ENCODE peak calls at places on chromosomes 2 and 18, in four cellular contexts. One of them, this sample, is unnamed.
A peak's percentile ranks its signal among the peaks of the same experiment; 100 is the strongest.

GRCh38 chr2:127411609-127412370 is 6.4 kb upstream of the PROC start:
- DNase-seq in fibroblast of lung: no peak
- DNase-seq in stomach: no peak
- DNase-seq in heart left ventricle: no peak
- DNase-seq in this sample: no peak

GRCh38 chr18:76838182-76838581 is 15.8 kb downstream of the ZNF236 start:
- DNase-seq in fibroblast of lung: peak; percentile 55
- DNase-seq in stomach: no peak
- DNase-seq in heart left ventricle: no peak
- DNase-seq in this sample: no peak

GRCh38 chr2:45765847-45766254 is 114.4 kb downstream of the PRKCE start:
- DNase-seq in heart left ventricle: no peak
- DNase-seq in fibroblast of lung: peak; percentile 73
- DNase-seq in stomach: peak; percentile 76
- DNase-seq in this sample: no peak

GRCh38 chr2:95267458-95268207 is 6.6 kb upstream of the PROM2 start:
- DNase-seq in heart left ventricle: no peak
- DNase-seq in stomach: no peak
- DNase-seq in fibroblast of lung: peak; percentile 85
- DNase-seq in this sample: no peak

GRCh38 chr2:233556756-233557736 is 9.5 kb downstream of the USP40 start:
- DNase-seq in stomach: no peak
- DNase-seq in heart left ventricle: no peak
- DNase-seq in fibroblast of lung: peak; percentile 63
- DNase-seq in this sample: peak; percentile 23

GRCh38 chr2:29023188-29023587 is 42.1 kb downstream of the TOGARAM2 start:
- DNase-seq in fibroblast of lung: no peak
- DNase-seq in stomach: no peak
- DNase-seq in heart left ventricle: no peak
- DNase-seq in this sample: no peak

GRCh38 chr18:37565985-37566478 is 434 bp upstream of the CELF4 start:
- DNase-seq in heart left ventricle: peak; percentile 71
- DNase-seq in fibroblast of lung: peak; percentile 45
- DNase-seq in stomach: peak; percentile 33
- DNase-seq in this sample: no peak

GRCh38 chr2:191604154-191604553 is 73.8 kb upstream of the NABP1 start:
- DNase-seq in fibroblast of lung: no peak
- DNase-seq in heart left ventricle: no peak
- DNase-seq in stomach: no peak
- DNase-seq in this sample: no peak

GRCh38 chr2:95023222-95023597 is 2.3 kb upstream of the MAL start:
- DNase-seq in heart left ventricle: no peak
- DNase-seq in fibroblast of lung: no peak
- DNase-seq in stomach: peak; percentile 61
- DNase-seq in this sample: no peak

GRCh38 chr2:159124441-159124911 is 156.0 kb downstream of the TANC1 start:
- DNase-seq in fibroblast of lung: peak; percentile 88
- DNase-seq in stomach: peak; percentile 34
- DNase-seq in heart left ventricle: no peak
- DNase-seq in this sample: peak; percentile 60

GRCh38 chr2:51581636-51582267 is 549.8 kb upstream of the NRXN1 start:
- DNase-seq in heart left ventricle: no peak
- DNase-seq in fibroblast of lung: no peak
- DNase-seq in stomach: no peak
- DNase-seq in this sample: no peak

GRCh38 chr18:63553117-63553516 is 10.9 kb downstream of the SERPINB12 start:
- DNase-seq in stomach: no peak
- DNase-seq in heart left ventricle: no peak
- DNase-seq in fibroblast of lung: peak; percentile 18
- DNase-seq in this sample: peak; percentile 48

GRCh38 chr2:70672990-70673647 is 94.9 kb downstream of the ADD2 start:
- DNase-seq in stomach: no peak
- DNase-seq in fibroblast of lung: no peak
- DNase-seq in heart left ventricle: no peak
- DNase-seq in this sample: no peak

GRCh38 chr2:123566291-123566946 is 458.7 kb upstream of the CNTNAP5 start:
- DNase-seq in heart left ventricle: no peak
- DNase-seq in stomach: no peak
- DNase-seq in fibroblast of lung: no peak
- DNase-seq in this sample: no peak

GRCh38 chr2:239498576-239498975 is 97.8 kb upstream of the HDAC4 start:
- DNase-seq in stomach: no peak
- DNase-seq in fibroblast of lung: no peak
- DNase-seq in heart left ventricle: no peak
- DNase-seq in this sample: no peak

GRCh38 chr2:234032301-234032856 is 18.1 kb upstream of the SPP2 start:
- DNase-seq in fibroblast of lung: peak; percentile 84
- DNase-seq in stomach: no peak
- DNase-seq in heart left ventricle: no peak
- DNase-seq in this sample: peak; percentile 58

GRCh38 chr2:12318427-12319057 is 398.2 kb upstream of the TRIB2 start:
- DNase-seq in heart left ventricle: no peak
- DNase-seq in fibroblast of lung: no peak
- DNase-seq in stomach: no peak
- DNase-seq in this sample: no peak

GRCh38 chr2:233165543-233165894 is 86.0 kb upstream of the ATG16L1 start:
- DNase-seq in heart left ventricle: no peak
- DNase-seq in fibroblast of lung: no peak
- DNase-seq in stomach: no peak
- DNase-seq in this sample: no peak

GRCh38 chr2:23976883-23977282 is 33.0 kb upstream of the MFSD2B start:
- DNase-seq in fibroblast of lung: no peak
- DNase-seq in stomach: no peak
- DNase-seq in heart left ventricle: no peak
- DNase-seq in this sample: no peak

GRCh38 chr18:55587341-55588000 is 521 bp downstream of the TCF4 start:
- DNase-seq in heart left ventricle: peak; percentile 33
- DNase-seq in fibroblast of lung: peak; percentile 71
- DNase-seq in stomach: no peak
- DNase-seq in this sample: no peak

GRCh38 chr18:59202258-59202820 is 17.6 kb upstream of the GRP start:
- DNase-seq in heart left ventricle: no peak
- DNase-seq in fibroblast of lung: no peak
- DNase-seq in stomach: no peak
- DNase-seq in this sample: no peak

GRCh38 chr18:59198215-59198614 is 21.7 kb upstream of the GRP start:
- DNase-seq in stomach: no peak
- DNase-seq in fibroblast of lung: no peak
- DNase-seq in heart left ventricle: no peak
- DNase-seq in this sample: no peak

GRCh38 chr18:59197636-59198035 is 22.3 kb upstream of the GRP start:
- DNase-seq in fibroblast of lung: no peak
- DNase-seq in stomach: no peak
- DNase-seq in heart left ventricle: no peak
- DNase-seq in this sample: no peak

GRCh38 chr18:59196161-59196560 is 23.8 kb upstream of the GRP start:
- DNase-seq in stomach: no peak
- DNase-seq in heart left ventricle: no peak
- DNase-seq in fibroblast of lung: no peak
- DNase-seq in this sample: no peak

GRCh38 chr18:59200787-59201186 is 19.2 kb upstream of the GRP start:
- DNase-seq in stomach: no peak
- DNase-seq in heart left ventricle: no peak
- DNase-seq in fibroblast of lung: no peak
- DNase-seq in this sample: no peak
- TF ChIP-seq CTCF in stomach: no peak
- TF ChIP-seq CTCF in heart left ventricle: no peak
- TF ChIP-seq CTCF in fibroblast of lung: peak; percentile 9
- TF ChIP-seq CTCF in this sample: no peak

DNA sequence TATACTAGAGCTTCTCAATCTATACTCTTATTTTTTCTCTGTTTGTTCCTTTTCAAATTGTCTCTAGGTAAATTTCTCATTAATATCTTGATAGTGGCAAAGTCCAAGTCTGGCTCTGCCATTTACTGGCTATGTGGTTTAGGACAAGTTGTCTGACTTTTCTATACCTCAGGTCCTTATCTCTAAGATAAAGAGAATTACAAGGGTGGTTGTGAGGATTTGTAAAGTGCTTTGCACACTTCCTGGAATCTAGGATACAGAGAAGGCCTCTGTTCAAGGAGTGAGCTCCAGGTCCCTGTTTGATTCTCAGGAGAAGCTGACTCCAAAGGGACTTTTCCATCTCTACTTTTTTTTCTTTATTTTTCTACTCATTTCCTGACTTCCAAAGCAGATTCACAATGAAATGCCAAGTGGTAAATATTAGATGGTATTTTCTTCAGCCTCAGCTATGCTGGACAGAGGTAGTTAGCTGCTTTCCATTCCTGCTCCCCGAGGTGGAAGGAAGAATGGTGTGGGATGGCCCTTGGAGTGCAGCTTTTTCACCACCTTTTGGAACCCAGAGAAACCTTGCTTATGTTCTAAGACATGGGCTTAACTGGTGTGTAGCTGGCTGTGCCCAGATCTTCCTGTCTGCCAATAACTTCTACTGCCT is 90.5 kb downstream of the GALNT1 start:
- DNase-seq in heart left ventricle: no peak
- DNase-seq in fibroblast of lung: no peak
- DNase-seq in stomach: no peak
- DNase-seq in this sample: no peak
- H3K4me3 ChIP-seq in heart left ventricle: no peak overlapping the region
- H3K4me3 ChIP-seq in fibroblast of lung: no peak overlapping the region
- H3K4me3 ChIP-seq in stomach: no peak overlapping the region
- H3K4me3 ChIP-seq in this sample: no peak overlapping the region

GRCh38 chr2:10045561-10046355 is 2.4 kb downstream of the KLF11 start:
- DNase-seq in fibroblast of lung: no peak
- DNase-seq in heart left ventricle: no peak
- DNase-seq in stomach: peak; percentile 70
- DNase-seq in this sample: no peak

GRCh38 chr2:10043256-10043905 is at the start of gene KLF11:
- DNase-seq in stomach: peak; percentile 95
- DNase-seq in heart left ventricle: peak; percentile 98
- DNase-seq in fibroblast of lung: peak; percentile 92
- DNase-seq in this sample: no peak

GRCh38 chr2:10042301-10043161 is 819 bp upstream of the KLF11 start:
- DNase-seq in heart left ventricle: peak; percentile 93
- DNase-seq in fibroblast of lung: peak; percentile 87
- DNase-seq in stomach: peak; percentile 74
- DNase-seq in this sample: no peak

GRCh38 chr2:10041711-10042110 is 1.6 kb upstream of the KLF11 start:
- DNase-seq in stomach: no peak
- DNase-seq in fibroblast of lung: no peak
- DNase-seq in heart left ventricle: peak; percentile 24
- DNase-seq in this sample: no peak

GRCh38 chr2:10043906-10044601 is 704 bp downstream of the KLF11 start:
- DNase-seq in stomach: peak; percentile 99
- DNase-seq in heart left ventricle: peak; percentile 99
- DNase-seq in fibroblast of lung: peak; percentile 95
- DNase-seq in this sample: peak; percentile 66
- TF ChIP-seq CTCF in stomach: no peak
- TF ChIP-seq CTCF in heart left ventricle: no peak
- TF ChIP-seq CTCF in fibroblast of lung: no peak
- TF ChIP-seq CTCF in this sample: no peak

GRCh38 chr2:222668755-222669154 is 2.7 kb upstream of the MOGAT1 start:
- DNase-seq in stomach: no peak
- DNase-seq in heart left ventricle: no peak
- DNase-seq in fibroblast of lung: no peak
- DNase-seq in this sample: no peak

GRCh38 chr2:222669353-222669752 is 2.1 kb upstream of the MOGAT1 start:
- DNase-seq in stomach: no peak
- DNase-seq in fibroblast of lung: no peak
- DNase-seq in heart left ventricle: no peak
- DNase-seq in this sample: no peak

GRCh38 chr2:222671259-222672067 is at the start of gene MOGAT1:
- DNase-seq in stomach: peak; percentile 56
- DNase-seq in fibroblast of lung: peak; percentile 8
- DNase-seq in heart left ventricle: peak; percentile 59
- DNase-seq in this sample: no peak

GRCh38 chr2:222672068-222672401 is 577 bp downstream of the MOGAT1 start:
- DNase-seq in fibroblast of lung: no peak
- DNase-seq in heart left ventricle: no peak
- DNase-seq in stomach: no peak
- DNase-seq in this sample: no peak

DNA sequence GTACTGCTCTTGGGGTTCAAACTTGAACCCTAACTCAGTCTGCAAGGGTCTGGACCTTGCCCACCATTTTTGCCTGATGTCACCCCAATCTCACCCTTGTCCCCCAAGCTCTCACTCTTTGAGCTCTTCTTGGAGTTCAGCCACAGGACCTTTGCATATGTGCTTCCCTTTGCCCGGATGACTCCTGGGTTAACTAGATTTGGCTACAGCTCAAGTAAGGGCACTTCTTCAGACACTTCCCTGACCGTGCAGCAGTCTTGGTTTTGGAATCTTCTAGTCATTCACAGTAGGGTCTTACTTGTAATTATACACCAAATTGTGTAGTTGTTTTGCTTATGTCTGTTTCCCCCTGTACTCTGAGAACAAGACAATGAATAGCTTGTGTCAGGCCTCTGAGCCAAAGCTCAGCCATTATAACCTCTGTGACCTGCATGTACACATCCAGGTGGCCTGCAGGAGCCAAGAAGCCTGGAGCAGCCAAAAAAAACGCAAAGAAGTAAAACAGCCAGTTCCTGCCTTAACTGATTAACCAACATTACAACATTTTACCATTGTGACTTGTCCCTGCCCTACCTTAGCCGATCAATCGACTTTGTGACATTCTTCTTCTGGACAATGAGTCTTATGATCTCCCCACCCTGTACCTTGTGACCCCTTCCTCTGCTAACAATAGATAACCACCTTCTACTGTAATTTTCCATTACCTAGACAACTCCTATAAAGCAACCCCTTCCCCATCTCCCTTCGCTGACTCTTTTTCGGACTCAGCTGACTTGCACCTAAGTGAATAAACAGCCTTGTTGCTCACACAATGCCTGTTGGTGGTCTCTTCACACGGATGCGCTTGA is 1.0 kb upstream of the MOGAT1 start:
- DNase-seq in fibroblast of lung: no peak
- DNase-seq in heart left ventricle: no peak
- DNase-seq in stomach: peak; percentile 31
- DNase-seq in this sample: no peak
- H3K4me3 ChIP-seq in fibroblast of lung: no peak overlapping the region
- H3K4me3 ChIP-seq in heart left ventricle: no peak overlapping the region
- H3K4me3 ChIP-seq in stomach: no peak overlapping the region
- H3K4me3 ChIP-seq in this sample: no peak overlapping the region

This sample was measured in AG04450.